ENCODE peak calls at places on chromosomes 16 and 17, in four cellular contexts. W is uterus, X is A549, J is IMR-90. L is an unnamed sample. For H3K4me1, the result is how much of the 10 kb centered on the place peaks cover.

GRCh38 chr16:71499775-71500364 is 10.7 kb upstream of the ZNF19 start:
- DNase-seq in W (no peak), X (peak), J (peak), L (no peak)

GRCh38 chr17:2707721-2708584 is 3.6 kb downstream of the CLUH start:
- DNase-seq in W (no peak), X (peak), J (no peak), L (no peak)

GRCh38 chr17:37465058-37465616 is 24.6 kb upstream of the DUSP14 start:
- DNase-seq in J (peak), W (no peak), X (no peak), L (no peak)

GRCh38 chr16:770411-770810 is 9.9 kb downstream of the MSLN start:
- DNase-seq in X (no peak), W (no peak), J (no peak), L (no peak)

GRCh38 chr17:53006006-53006405 is 816.7 kb upstream of the KIF2B start:
- DNase-seq in X (no peak), W (no peak), J (no peak), L (no peak)

GRCh38 chr17:31487063-31487647 is 95.7 kb downstream of the RAB11FIP4 start:
- DNase-seq in X (no peak), J (no peak), W (no peak), L (no peak)

GRCh38 chr16:47499700-47500264 is 38.7 kb downstream of the PHKB start:
- DNase-seq in W (no peak), J (no peak), X (no peak), L (no peak)

GRCh38 chr16:12628526-12628925 is 175.2 kb downstream of the CPPED1 start:
- DNase-seq in X (no peak), W (no peak), J (no peak), L (no peak)

GRCh38 chr16:12089492-12090161 is 113.1 kb downstream of the SNX29 start:
- DNase-seq in X (no peak), J (peak), W (no peak), L (peak)

GRCh38 chr16:29674188-29674587 is 4.8 kb upstream of the QPRT start:
- DNase-seq in X (no peak), W (peak), J (peak), L (peak)

GRCh38 chr16:73217654-73218053 is 169.7 kb upstream of the ZFHX3 start:
- DNase-seq in X (no peak), J (no peak), W (no peak), L (no peak)

GRCh38 chr17:78412403-78412802 is 34.0 kb downstream of the PGS1 start:
- DNase-seq in W (no peak), J (peak), X (peak), L (no peak)

GRCh38 chr17:73278465-73279453 is 17.1 kb upstream of the CPSF4L start:
- DNase-seq in W (peak), X (no peak), J (no peak), L (no peak)

GRCh38 chr17:7844292-7845154 is 10.3 kb upstream of the TMEM88 start:
- DNase-seq in X (peak), J (peak), W (peak), L (peak)
- H3K4me1 ChIP-seq in X (under half), J (under half), W (under half), L (under half)

GRCh38 chr16:75483222-75483621 is 12.0 kb downstream of the CHST6 start:
- DNase-seq in W (no peak), J (peak), X (no peak), L (no peak)
- TF ChIP-seq POLR2A in W (no peak), J (no peak), X (no peak), L (no peak)

DNA sequence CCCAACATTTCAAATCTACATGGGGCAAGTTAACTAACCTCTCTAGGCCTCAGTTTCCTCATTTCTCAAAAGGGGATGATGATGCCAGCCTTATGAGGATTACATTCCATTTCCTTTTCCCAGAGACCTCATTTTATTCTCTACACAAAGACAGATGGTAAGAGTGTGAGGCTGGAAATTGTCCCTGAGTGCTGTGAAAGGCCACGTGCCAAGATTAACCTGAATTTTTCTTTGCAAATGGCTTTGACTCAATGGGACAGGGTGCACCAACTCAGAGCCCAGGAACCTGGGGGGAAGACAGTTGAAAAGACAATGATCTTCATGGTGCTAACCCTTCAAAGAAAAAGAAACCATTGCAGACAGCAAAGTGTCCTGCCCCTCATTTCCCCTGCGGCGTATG is 332.8 kb downstream of the TMEM114 start:
- DNase-seq in X (no peak), J (no peak), W (no peak), L (no peak)
- H3K4me1 ChIP-seq in X (under half), J (under half), W (under half), L (under half)

DNA sequence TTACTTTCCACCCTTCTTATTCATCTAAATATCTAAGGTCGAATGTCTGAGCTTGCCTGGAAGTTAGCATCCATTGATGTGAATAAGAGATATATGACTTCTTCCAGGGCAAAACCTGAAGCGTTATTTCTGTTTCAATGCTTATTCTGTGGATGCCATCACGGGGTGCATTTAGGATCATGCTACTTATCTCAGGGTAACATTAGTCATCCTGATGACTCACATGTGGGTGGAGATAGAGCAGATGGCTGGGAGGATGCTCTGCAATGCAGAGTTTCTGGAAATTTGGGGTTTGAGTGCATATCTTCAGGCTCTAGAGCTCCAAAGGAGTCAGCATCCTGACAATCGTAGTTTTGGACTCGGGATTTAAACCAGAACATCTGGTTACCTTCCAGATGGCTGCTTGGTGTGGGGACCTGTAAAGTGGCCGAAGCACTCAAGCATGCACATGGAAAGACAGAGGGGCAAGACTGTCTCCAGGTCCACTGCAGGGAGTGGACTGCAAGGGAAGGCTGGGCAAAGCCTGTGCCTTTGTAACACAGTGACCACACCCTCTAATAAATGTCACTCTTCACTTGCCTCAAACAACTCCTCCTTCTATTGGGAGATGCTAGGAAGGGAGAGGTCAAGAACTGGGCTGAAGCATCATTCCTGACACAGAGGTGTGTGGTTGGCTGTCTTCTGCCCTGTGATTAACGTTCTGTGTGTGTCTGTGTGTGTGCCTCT is 175.2 kb upstream of the SALL1 start:
- DNase-seq in X (peak), W (peak), J (peak), L (no peak)
- TF ChIP-seq POLR2A in X (no peak), W (no peak), J (no peak), L (no peak)

GRCh38 chr16:2029350-2029749 is 2.6 kb downstream of the NHERF2 start:
- DNase-seq in J (no peak), X (no peak), W (no peak), L (no peak)
- H3K4me1 ChIP-seq in J (under half), X (under half), W (under half), L (under half)